ENCODE peak calls at places on chromosomes 1 and 21, in seven cellular contexts. P, H, N, R, B, A and F are unnamed samples.

GRCh38 chr1:163785868-163786267 is 464.1 kb downstream of the NUF2 start:
- DNase-seq in P (no peak), H (no peak), N (no peak), B (no peak), R (no peak), A (no peak), F (no peak)

GRCh38 chr1:3787745-3788605 is 8.3 kb downstream of the LRRC47 start:
- DNase-seq in P (no peak), R (no peak), A (no peak), B (no peak), N (no peak), H (no peak), F (no peak)

GRCh38 chr1:12204754-12205658 is 24.8 kb upstream of the VPS13D start:
- DNase-seq in B (no peak), H (no peak), A (no peak), N (no peak), R (no peak), P (peak; percentile 66), F (no peak)

GRCh38 chr1:46991083-46991923 is 32.2 kb upstream of the CYP4X1 start:
- DNase-seq in N (no peak), A (no peak), H (peak; percentile 25), R (no peak), B (peak; percentile 33), P (no peak), F (peak; percentile 23)

GRCh38 chr21:37945036-37945435 is 28.8 kb upstream of the KCNJ6 start:
- DNase-seq in A (no peak), R (no peak), B (no peak), H (no peak), P (no peak), N (no peak), F (no peak)

GRCh38 chr1:31640179-31640578 is 4.5 kb downstream of the PEF1 start:
- DNase-seq in N (no peak), A (no peak), R (no peak), H (no peak), B (no peak), P (no peak), F (no peak)

GRCh38 chr1:239739919-239740318 is 351.8 kb upstream of the FMN2 start:
- DNase-seq in H (no peak), R (no peak), P (no peak), A (no peak), N (no peak), B (no peak), F (no peak)

GRCh38 chr1:27601771-27602509 is 2.0 kb downstream of the AHDC1 start:
- DNase-seq in H (no peak), A (no peak), R (no peak), B (no peak), N (no peak), P (peak; percentile 73), F (no peak)

GRCh38 chr1:26417111-26417510 is 6.5 kb downstream of the LIN28A start:
- DNase-seq in B (peak; percentile 63), P (peak; percentile 85), H (peak; percentile 93), A (peak; percentile 70), N (peak; percentile 85), R (no peak), F (peak; percentile 80)

GRCh38 chr1:102661481-102661880 is 446.8 kb downstream of the COL11A1 start:
- DNase-seq in P (no peak), R (no peak), A (no peak), B (no peak), H (peak; percentile 31), N (no peak), F (no peak)

GRCh38 chr1:171994293-171994692 is 153.0 kb downstream of the DNM3 start:
- DNase-seq in P (no peak), A (no peak), H (no peak), R (no peak), N (no peak), B (no peak), F (no peak)

GRCh38 chr1:69121708-69122107 is 446.0 kb upstream of the LRRC7 start:
- DNase-seq in B (no peak), R (no peak), N (no peak), H (no peak), P (no peak), A (no peak), F (no peak)

GRCh38 chr1:228647523-228648444 is 87.5 kb upstream of the RHOU start:
- DNase-seq in R (no peak), B (peak; percentile 72), H (peak; percentile 25), P (peak; percentile 63), N (peak; percentile 15), A (peak; percentile 76), F (peak; percentile 78)

DNA sequence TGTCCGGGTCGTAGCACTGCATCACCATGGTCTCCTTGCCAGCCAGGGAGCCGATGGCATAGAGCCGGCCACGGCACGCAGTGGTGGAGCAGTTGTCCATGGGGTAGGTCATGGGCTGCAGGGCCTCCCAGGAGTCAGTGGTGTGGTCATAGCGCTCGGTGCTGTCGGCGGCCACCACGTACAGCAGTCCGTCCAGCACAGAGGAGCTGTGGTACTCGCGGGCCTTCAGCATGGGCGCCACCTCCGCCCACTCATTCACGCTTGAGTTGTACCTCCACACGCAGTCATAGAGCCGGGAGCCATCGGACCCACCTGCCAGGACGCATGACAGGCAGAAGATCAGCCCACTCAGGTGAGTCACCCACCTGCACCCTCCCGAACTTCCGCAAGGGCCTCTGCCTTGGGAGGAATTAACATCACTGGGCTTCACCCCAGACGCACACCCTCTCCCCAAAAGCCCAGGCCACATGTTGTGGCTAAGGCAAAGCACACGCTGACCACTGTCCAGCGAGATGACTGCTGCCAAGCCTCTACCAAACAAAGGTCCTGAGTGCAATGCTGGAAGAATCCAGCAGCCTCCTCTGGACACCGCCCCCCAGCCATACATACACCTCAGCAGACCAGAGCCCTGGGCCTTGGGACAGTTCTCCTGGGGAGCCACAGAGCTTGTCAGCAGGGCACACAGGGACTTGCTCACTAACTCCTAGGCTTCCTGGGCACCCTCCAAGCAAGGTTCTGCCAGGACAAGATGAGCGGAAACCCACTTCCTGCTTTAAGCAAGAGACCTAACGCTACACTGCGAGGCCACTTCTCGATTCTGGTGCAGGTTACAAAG is 3.3 kb downstream of the KLHL21 start:
- DNase-seq in P (no peak), A (no peak), R (no peak), B (no peak), H (no peak), N (no peak), F (no peak)
- H3K4me3 ChIP-seq in P (no peak overlapping the region), A (peak overlapping the region; percentile 96), R (peak overlapping the region; percentile 67), B (peak overlapping the region; percentile 41), H (peak overlapping the region; percentile 28), N (no peak overlapping the region), F (no peak overlapping the region)

GRCh38 chr1:45348966-45349677 is 8.9 kb upstream of the MUTYH start:
- DNase-seq in B (no peak), N (no peak), R (no peak), A (no peak), H (no peak), P (no peak), F (no peak)
- TF ChIP-seq SIN3A in B (no peak), N (no peak), R (no peak), A (no peak), H (no peak), P (no peak), F (no peak)

GRCh38 chr1:116878804-116879477 is 30.8 kb upstream of the PTGFRN start:
- DNase-seq in H (peak; percentile 65), R (peak; percentile 61), N (no peak), P (peak; percentile 71), A (no peak), B (no peak), F (peak; percentile 18)
- H3K4me3 ChIP-seq in H (peak overlapping the region; percentile 19), R (peak overlapping the region; percentile 59), N (peak overlapping the region; percentile 46), P (peak overlapping the region; percentile 41), A (no peak overlapping the region), B (no peak overlapping the region), F (peak overlapping the region; percentile 40)

DNA sequence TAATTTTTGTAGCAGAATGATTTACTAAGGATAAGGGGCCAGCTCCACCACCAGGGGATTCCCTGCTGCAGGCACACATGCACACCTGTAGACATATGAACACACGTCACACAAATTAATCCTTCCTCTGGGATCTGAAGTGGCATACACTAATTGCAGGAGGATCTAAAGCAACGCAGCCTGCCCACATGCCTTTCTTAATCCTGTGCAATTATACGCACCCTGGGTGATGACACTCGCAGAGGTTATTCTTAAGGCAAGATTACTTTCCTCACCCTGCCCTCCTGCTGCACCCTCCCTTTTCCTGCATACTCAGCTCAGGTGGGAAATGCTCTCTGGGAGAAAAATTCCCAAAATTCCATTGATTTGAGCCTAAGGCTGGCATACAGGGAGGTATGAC is 7.5 kb upstream of the LORICRIN start:
- DNase-seq in B (no peak), H (no peak), R (no peak), P (no peak), A (no peak), N (no peak), F (no peak)
- TF ChIP-seq SIN3A in B (no peak), H (no peak), R (no peak), P (no peak), A (no peak), N (no peak), F (no peak)

GRCh38 chr21:25424674-25425073 is 182.6 kb downstream of the MRPL39 start:
- DNase-seq in H (no peak), N (no peak), R (no peak), A (no peak), P (no peak), B (no peak), F (no peak)

GRCh38 chr21:25420831-25421230 is 186.4 kb downstream of the MRPL39 start:
- DNase-seq in A (no peak), P (no peak), R (no peak), B (no peak), H (no peak), N (no peak), F (no peak)

GRCh38 chr21:25424045-25424444 is 183.2 kb downstream of the MRPL39 start:
- DNase-seq in R (no peak), A (no peak), N (no peak), B (no peak), P (no peak), H (no peak), F (no peak)

GRCh38 chr21:25422610-25423608 is 184.4 kb downstream of the MRPL39 start:
- DNase-seq in A (no peak), N (no peak), H (no peak), B (no peak), R (no peak), P (no peak), F (no peak)

DNA sequence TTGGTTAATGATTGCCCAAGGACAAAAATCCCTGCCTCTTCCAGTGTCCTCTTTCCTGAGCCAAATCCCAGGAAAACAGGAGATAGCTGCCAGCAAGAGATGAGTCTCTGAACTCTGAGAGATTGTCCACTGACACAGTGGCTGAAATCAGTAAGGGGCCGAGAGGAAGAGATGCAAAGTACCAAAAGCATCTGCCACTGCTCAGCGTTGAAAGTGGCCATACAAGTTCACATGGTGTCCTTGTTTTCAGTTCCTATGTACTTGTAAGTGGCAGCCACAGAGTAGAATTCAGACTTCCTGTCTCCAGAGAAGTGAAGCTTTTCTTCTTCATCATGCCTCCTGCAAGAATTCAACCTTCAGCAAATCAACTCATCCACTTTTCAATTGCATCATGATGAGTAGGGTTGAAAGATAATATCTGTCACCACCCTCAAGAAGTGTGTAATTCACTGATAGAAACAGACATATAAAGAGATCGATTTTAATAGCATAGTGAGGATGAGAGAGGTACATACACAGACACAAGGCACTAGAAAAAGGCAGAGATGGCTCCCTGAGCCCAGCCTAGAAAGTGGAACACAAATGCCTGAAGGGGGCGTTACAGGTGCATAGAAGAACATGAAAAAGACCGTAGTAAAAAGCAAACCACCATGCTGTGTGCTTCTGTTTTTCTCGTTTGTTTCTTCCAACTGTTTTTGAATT is 185.8 kb downstream of the MRPL39 start:
- DNase-seq in N (peak; percentile 15), H (peak; percentile 1), B (no peak), A (peak; percentile 30), R (peak; percentile 93), P (no peak), F (no peak)
- H3K4me3 ChIP-seq in N (no peak overlapping the region), H (no peak overlapping the region), B (no peak overlapping the region), A (no peak overlapping the region), R (peak overlapping the region; percentile 59), P (no peak overlapping the region), F (no peak overlapping the region)